ENCODE peak calls at places on chromosomes 4 and X, in eight cellular contexts. B is K562; I is lower lobe of right lung; W is kidney; Y is esophagus squamous epithelium; X is right cardiac atrium; P is CD4-positive, alpha-beta T cell; G is left ventricle myocardium inferior. M is an unnamed sample.

GRCh38 chrX:10566726-10567097 is 53.7 kb downstream of the MID1 start:
- DNase-seq in B (no peak), I (no peak), W (no peak), Y (no peak), X (no peak), P (no peak), G (no peak), M (no peak)

GRCh38 chr4:36823199-36823967 is 421.2 kb upstream of the NWD2 start:
- DNase-seq in B (no peak), I (no peak), W (peak; percentile 35), Y (no peak), X (no peak), P (no peak), G (no peak), M (no peak)

GRCh38 chr4:16596267-16596666 is 302.2 kb downstream of the LDB2 start:
- DNase-seq in B (no peak), I (no peak), W (no peak), Y (no peak), X (no peak), P (no peak), G (no peak), M (no peak)

GRCh38 chr4:28443786-28444412 is 1583.3 kb downstream of the STIM2 start:
- DNase-seq in B (no peak), I (no peak), W (no peak), Y (no peak), X (no peak), P (no peak), G (no peak), M (no peak)

GRCh38 chr4:75633846-75634245 is 3.5 kb upstream of the CDKL2 start:
- DNase-seq in B (no peak), I (no peak), W (no peak), Y (no peak), X (no peak), P (no peak), G (no peak), M (no peak)

GRCh38 chr4:20646287-20646686 is 54.0 kb upstream of the PACRGL start:
- DNase-seq in B (no peak), I (no peak), W (no peak), Y (no peak), X (no peak), P (no peak), G (no peak), M (no peak)

GRCh38 chr4:5051210-5051691 is at the start of gene STK32B:
- DNase-seq in B (peak; percentile 63), I (peak; percentile 65), W (peak; percentile 90), Y (no peak), X (peak; percentile 67), P (no peak), G (peak; percentile 70), M (peak; percentile 81)

GRCh38 chr4:73019462-73020047 is 50.0 kb downstream of the COX18 start:
- DNase-seq in B (peak; percentile 64), I (no peak), W (no peak), Y (no peak), X (no peak), P (no peak), G (no peak), M (no peak)

GRCh38 chr4:33262809-33263208 is 2542.6 kb downstream of the PCDH7 start:
- DNase-seq in B (no peak), I (no peak), W (no peak), Y (no peak), X (no peak), P (no peak), G (no peak), M (no peak)

GRCh38 chr4:114057746-114058145 is 78.3 kb upstream of the ARSJ start:
- DNase-seq in B (no peak), I (no peak), W (no peak), Y (no peak), X (no peak), P (no peak), G (no peak), M (no peak)

GRCh38 chrX:54786972-54787371 is 11.1 kb downstream of the ITIH6 start:
- DNase-seq in B (no peak), I (no peak), W (no peak), Y (no peak), X (no peak), P (peak; percentile 32), G (no peak), M (no peak)

GRCh38 chr4:123599920-123600394 is 203.4 kb downstream of the SPRY1 start:
- DNase-seq in B (peak; percentile 93), I (peak; percentile 84), W (peak; percentile 87), Y (no peak), X (peak; percentile 66), P (peak; percentile 45), G (peak; percentile 73), M (peak; percentile 88)

GRCh38 chrX:22343192-22343591 is 70.5 kb downstream of the CBLL2 start:
- DNase-seq in B (no peak), I (no peak), W (no peak), Y (no peak), X (no peak), P (no peak), G (no peak), M (no peak)

GRCh38 chr4:101199507-101200285 is 147.6 kb downstream of the PPP3CA start:
- DNase-seq in B (no peak), I (no peak), W (no peak), Y (no peak), X (no peak), P (no peak), G (no peak), M (no peak)

GRCh38 chrX:10124506-10125247 is 32.1 kb upstream of the CLCN4 start:
- DNase-seq in B (no peak), I (no peak), W (no peak), Y (no peak), X (no peak), P (no peak), G (no peak), M (no peak)

GRCh38 chr4:47662975-47663374 is 174.9 kb downstream of the CORIN start:
- DNase-seq in B (peak; percentile 48), I (no peak), W (no peak), Y (no peak), X (no peak), P (no peak), G (no peak), M (no peak)

GRCh38 chrX:108020631-108021030 is 24.2 kb upstream of the VSIG1 start:
- DNase-seq in B (peak; percentile 21), I (no peak), W (no peak), Y (no peak), X (no peak), P (no peak), G (no peak), M (no peak)

DNA sequence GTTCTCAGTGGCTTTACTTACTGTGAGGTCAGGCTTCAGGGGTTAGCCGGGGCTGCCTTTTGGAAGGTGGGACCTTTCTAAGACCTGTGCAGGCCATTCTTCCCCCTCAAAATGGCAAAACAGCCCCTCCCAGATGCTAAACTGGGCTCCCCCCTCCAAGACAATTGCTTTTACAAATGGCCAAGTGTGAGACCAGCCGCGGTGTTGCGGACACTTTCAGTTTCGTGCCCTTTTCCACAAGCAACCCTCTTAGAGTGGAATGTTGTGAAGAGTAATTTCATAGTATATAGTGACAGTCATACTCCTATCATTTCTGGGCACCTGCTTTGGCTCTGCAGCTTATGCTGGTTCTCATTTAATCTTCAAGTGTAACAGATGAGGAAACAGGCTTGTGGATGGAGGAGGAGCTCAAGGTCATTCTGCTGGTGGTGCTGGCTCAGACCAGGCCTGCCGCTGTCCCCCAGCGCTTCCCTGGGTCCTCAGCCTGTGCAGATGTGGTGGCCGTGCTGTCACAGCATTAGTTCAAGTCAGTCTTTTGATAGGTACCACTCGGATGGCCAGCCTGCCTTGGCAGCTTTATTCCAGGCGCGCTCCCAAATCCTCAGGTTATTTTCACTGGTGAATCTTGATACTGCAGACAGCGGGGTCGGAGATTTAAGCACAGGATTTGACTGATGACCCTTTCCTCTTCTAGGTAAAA is 55.0 kb upstream of the TADA2B start:
- DNase-seq in B (peak; percentile 43), I (no peak), W (no peak), Y (no peak), X (no peak), P (no peak), G (no peak), M (no peak)
- H3K27ac ChIP-seq in B (peak overlapping the region; percentile 81), I (peak overlapping the region; percentile 86), W (no peak overlapping the region), Y (peak overlapping the region; percentile 95), X (peak overlapping the region; percentile 74), P (no peak overlapping the region), G (peak overlapping the region; percentile 98), M (peak overlapping the region; percentile 71)

DNA sequence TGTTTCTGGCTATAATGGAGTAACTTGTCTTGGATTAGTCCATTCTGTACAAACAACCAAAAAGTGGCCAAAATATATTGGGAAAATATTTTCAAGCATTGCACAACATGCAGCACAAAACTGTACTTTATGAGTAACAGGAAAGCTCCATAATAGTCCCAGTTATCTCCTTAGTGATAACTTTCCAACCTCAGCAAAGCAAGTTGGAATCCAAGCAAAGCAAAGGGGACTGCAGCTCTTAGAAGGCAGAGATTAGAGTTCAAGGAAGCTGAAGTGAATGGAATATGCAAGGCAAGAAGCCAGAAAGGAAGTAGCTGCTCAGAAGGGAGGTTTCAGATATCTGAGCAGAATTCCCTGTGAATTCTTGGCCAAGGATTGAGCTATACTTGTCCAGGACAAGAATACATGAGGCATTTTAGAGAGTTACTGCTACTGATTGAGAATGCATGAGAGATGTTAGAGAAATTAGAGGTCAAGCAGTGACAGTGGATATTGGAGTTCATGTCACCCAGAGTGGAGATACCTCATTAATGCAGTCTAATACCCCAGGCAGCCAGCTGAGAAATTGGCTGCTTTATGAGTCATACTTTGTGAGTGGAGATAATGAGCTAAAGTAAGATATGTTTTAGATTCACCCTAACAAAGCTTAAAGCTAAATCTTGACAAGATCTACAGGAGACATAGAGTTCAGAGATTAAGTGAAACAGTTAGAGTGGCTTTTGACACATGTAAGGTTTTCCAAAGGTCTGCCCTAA is 102.9 kb downstream of the INPP4B start:
- DNase-seq in B (no peak), I (no peak), W (no peak), Y (no peak), X (no peak), P (no peak), G (no peak), M (no peak)
- H3K27ac ChIP-seq in B (no peak overlapping the region), I (no peak overlapping the region), W (no peak overlapping the region), Y (no peak overlapping the region), X (no peak overlapping the region), P (no peak overlapping the region), G (no peak overlapping the region), M (no peak overlapping the region)

DNA sequence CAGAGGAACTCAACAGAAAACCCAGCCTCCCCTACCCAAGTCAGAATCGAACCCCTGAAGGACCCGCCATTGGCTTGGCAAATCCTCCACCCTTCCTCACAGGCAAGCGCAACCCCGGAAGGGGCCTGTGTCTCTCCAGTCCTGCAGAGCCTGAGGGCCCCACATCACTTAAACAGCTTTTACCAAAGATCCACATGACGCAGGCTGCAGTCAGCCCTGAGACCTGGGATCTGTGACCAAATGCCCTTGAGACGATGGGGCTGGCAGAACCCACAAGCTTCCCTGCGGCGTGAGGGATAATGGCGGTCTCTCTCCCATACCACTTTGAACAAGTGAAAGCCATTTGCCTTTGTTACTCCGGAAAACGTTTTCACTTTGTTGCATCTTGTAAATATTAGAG is 54.9 kb downstream of the ACOX3 start:
- DNase-seq in B (no peak), I (no peak), W (peak; percentile 55), Y (no peak), X (no peak), P (no peak), G (no peak), M (no peak)
- H3K27ac ChIP-seq in B (no peak overlapping the region), I (no peak overlapping the region), W (no peak overlapping the region), Y (no peak overlapping the region), X (no peak overlapping the region), P (no peak overlapping the region), G (peak overlapping the region; percentile 74), M (no peak overlapping the region)

DNA sequence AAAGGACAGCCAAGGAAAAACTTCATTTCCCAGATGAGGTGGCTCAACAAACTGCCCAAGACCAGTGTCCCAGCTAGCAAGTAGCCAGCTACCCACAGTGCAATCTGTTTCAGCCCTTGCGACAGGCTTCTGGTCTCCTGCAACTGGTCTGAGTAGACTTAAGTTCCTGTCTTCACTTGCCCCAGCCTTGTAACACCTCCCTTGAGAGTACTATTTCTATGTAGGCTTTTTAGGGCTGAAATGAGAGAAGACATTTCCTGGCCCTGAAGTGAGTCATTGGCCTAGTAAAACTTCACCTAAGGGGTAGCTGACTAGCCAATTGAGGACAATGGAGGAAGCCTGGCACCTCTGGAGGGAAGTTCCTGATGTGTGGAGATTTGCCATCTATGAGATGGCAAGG is 80.1 kb upstream of the STIM2 start:
- DNase-seq in B (no peak), I (no peak), W (no peak), Y (no peak), X (no peak), P (no peak), G (no peak), M (no peak)
- H3K27ac ChIP-seq in B (no peak overlapping the region), I (no peak overlapping the region), W (no peak overlapping the region), Y (peak overlapping the region; percentile 45), X (no peak overlapping the region), P (no peak overlapping the region), G (no peak overlapping the region), M (no peak overlapping the region)